ENCODE peak calls at places on chromosome 15, in seven cellular contexts. B is astrocyte of the spinal cord, U is AG10803, P is AG04450, Y is fibroblast of mammary gland, O is bronchial epithelial cell, T is brain microvascular endothelial cell. V is an unnamed sample.

GRCh38 chr15:44489464-44489863 is 47.5 kb upstream of the EIF3J start:
- DNase-seq in B (peak), U (peak), P (peak), Y (peak), O (peak), T (peak), V (peak)

GRCh38 chr15:33384307-33384706 is 73.5 kb downstream of the RYR3 start:
- DNase-seq in B (no peak), U (no peak), P (no peak), Y (no peak), O (no peak), T (no peak), V (no peak)

GRCh38 chr15:96416934-96417759 is 86.6 kb downstream of the NR2F2 start:
- DNase-seq in B (no peak), U (no peak), P (no peak), Y (peak), O (peak), T (no peak), V (no peak)

GRCh38 chr15:80918440-80918839 is 71.2 kb downstream of the MESD start:
- DNase-seq in B (no peak), U (no peak), P (no peak), Y (no peak), O (no peak), T (no peak), V (no peak)

GRCh38 chr15:58842713-58843396 is 71.8 kb downstream of the MINDY2 start:
- DNase-seq in B (no peak), U (no peak), P (no peak), Y (no peak), O (no peak), T (no peak), V (no peak)

GRCh38 chr15:92365079-92365478 is 28.6 kb upstream of the ST8SIA2 start:
- DNase-seq in B (peak), U (no peak), P (no peak), Y (peak), O (peak), T (peak), V (no peak)

GRCh38 chr15:93072011-93072410 is 17.0 kb downstream of the RGMA start:
- DNase-seq in B (peak), U (peak), P (no peak), Y (peak), O (no peak), T (peak), V (peak)

GRCh38 chr15:76368135-76368588 is 31.6 kb downstream of the ISL2 start:
- DNase-seq in B (no peak), U (peak), P (no peak), Y (no peak), O (peak), T (no peak), V (no peak)

GRCh38 chr15:96285715-96286367 is 44.7 kb upstream of the NR2F2 start:
- DNase-seq in B (no peak), U (no peak), P (no peak), Y (no peak), O (no peak), T (no peak), V (no peak)

GRCh38 chr15:91522609-91523332 is 330.7 kb upstream of the SLCO3A1 start:
- DNase-seq in B (peak), U (peak), P (peak), Y (peak), O (peak), T (no peak), V (no peak)

GRCh38 chr15:25287823-25288222 is 151.0 kb downstream of the UBE3A start:
- DNase-seq in B (no peak), U (no peak), P (no peak), Y (no peak), O (no peak), T (no peak), V (no peak)
- H3K4me3 ChIP-seq in B (no peak), U (no peak), P (no peak), Y (no peak), O (no peak), T (no peak), V (no peak)

GRCh38 chr15:39167114-39168058 is 413.5 kb upstream of the THBS1 start:
- DNase-seq in B (no peak), U (peak), P (no peak), Y (peak), O (no peak), T (no peak), V (no peak)

GRCh38 chr15:39172380-39173281 is 408.2 kb upstream of the THBS1 start:
- DNase-seq in B (peak), U (peak), P (no peak), Y (peak), O (peak), T (peak), V (no peak)

GRCh38 chr15:39174332-39174731 is 406.5 kb upstream of the THBS1 start:
- DNase-seq in B (no peak), U (no peak), P (no peak), Y (no peak), O (no peak), T (no peak), V (no peak)

GRCh38 chr15:39173426-39173825 is 407.5 kb upstream of the THBS1 start:
- DNase-seq in B (no peak), U (no peak), P (no peak), Y (no peak), O (no peak), T (no peak), V (no peak)

GRCh38 chr15:39171944-39172368 is 408.9 kb upstream of the THBS1 start:
- DNase-seq in B (peak), U (peak), P (peak), Y (peak), O (peak), T (peak), V (peak)
- TF ChIP-seq CTCF in B (peak), U (peak), P (peak), Y (peak), O (peak), T (peak), V (peak)

DNA sequence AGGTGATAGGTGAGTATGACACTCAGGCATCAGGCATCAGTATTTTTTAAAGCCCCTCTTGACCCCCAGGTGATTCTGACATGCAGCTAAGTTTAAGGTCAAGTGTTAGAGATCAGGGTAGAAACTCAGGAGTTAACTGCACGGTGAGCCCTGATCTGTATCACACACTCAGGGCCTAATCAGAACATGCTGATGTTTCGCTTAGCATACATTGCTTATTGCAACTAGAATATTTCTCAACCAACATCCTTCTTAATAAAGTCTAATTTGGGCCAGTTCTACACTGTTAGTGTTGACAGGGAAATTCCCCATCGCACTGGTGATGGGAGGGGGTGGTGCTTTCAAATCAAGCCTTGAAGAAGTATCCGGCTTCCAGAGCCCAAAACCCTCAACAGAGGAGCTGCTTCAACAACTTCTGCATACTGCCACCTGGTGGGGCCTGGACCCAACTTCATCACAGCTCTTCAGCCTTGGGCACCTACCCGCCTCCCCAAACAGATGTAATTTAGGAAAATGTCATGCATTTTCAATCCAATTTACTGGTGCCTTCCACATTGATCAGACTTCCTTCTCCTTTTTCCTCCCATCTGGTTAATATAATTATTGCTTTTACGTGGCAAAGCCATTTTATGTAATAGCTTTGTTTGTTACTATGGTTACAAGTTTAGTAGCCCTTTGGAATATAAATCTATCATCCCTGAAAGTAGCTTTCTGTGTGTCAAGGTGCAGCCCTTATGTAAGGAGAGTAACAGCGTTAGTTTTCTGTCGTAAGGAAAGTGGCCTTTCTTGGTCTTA is 312.2 kb downstream of the RORA start:
- DNase-seq in B (peak), U (peak), P (peak), Y (peak), O (peak), T (peak), V (peak)
- H3K4me3 ChIP-seq in B (no peak), U (peak), P (no peak), Y (no peak), O (no peak), T (no peak), V (no peak)

GRCh38 chr15:67064607-67065530 is 533 bp upstream of the SMAD3 start:
- DNase-seq in B (peak), U (no peak), P (no peak), Y (no peak), O (no peak), T (no peak), V (no peak)
- TF ChIP-seq CTCF in B (peak), U (no peak), P (peak), Y (no peak), O (no peak), T (no peak), V (no peak)

GRCh38 chr15:71275566-71276354 is 160.5 kb downstream of the THSD4 start:
- DNase-seq in B (no peak), U (no peak), P (no peak), Y (no peak), O (peak), T (no peak), V (no peak)

GRCh38 chr15:71272932-71273331 is 157.7 kb downstream of the THSD4 start:
- DNase-seq in B (peak), U (peak), P (peak), Y (peak), O (no peak), T (peak), V (no peak)

GRCh38 chr15:71273731-71274447 is 158.6 kb downstream of the THSD4 start:
- DNase-seq in B (no peak), U (peak), P (no peak), Y (peak), O (no peak), T (no peak), V (no peak)

GRCh38 chr15:71275098-71275497 is 159.8 kb downstream of the THSD4 start:
- DNase-seq in B (peak), U (peak), P (peak), Y (peak), O (peak), T (peak), V (no peak)

GRCh38 chr15:71274448-71274798 is 159.2 kb downstream of the THSD4 start:
- DNase-seq in B (no peak), U (no peak), P (no peak), Y (peak), O (no peak), T (no peak), V (no peak)
- H3K4me3 ChIP-seq in B (no peak), U (no peak), P (no peak), Y (no peak), O (no peak), T (no peak), V (no peak)

GRCh38 chr15:77528290-77528967 is 104.3 kb downstream of the LINGO1 start:
- DNase-seq in B (no peak), U (no peak), P (no peak), Y (no peak), O (no peak), T (no peak), V (no peak)
- TF ChIP-seq CTCF in B (no peak), U (no peak), P (no peak), Y (no peak), O (no peak), T (no peak), V (no peak)

DNA sequence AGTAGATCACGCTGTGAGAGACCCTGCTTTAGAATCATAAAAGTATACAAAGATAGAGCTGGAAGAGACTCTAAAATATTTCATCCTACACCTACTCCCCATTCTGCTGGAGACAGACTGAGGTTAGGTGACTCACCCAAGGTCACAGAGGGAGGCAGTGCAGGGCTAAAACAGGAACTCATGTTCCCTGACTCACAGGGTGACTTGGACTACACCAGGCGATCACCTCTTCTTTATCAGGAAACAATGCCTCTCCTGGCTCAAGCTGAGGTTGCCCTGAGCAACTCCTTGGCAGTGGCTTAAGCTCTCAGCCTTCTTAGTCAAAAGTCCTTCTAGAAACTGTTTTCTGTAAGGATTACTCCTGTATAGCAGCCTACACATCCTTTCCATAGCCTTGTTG is 26.4 kb upstream of the TNFAIP8L3 start:
- DNase-seq in B (peak), U (peak), P (peak), Y (peak), O (peak), T (peak), V (peak)
- H3K4me3 ChIP-seq in B (no peak), U (no peak), P (no peak), Y (no peak), O (no peak), T (no peak), V (no peak)

GRCh38 chr15:40367673-40368611 is 9.9 kb downstream of the DISP2 start:
- DNase-seq in B (peak), U (peak), P (peak), Y (peak), O (peak), T (peak), V (no peak)
- TF ChIP-seq CTCF in B (peak), U (peak), P (peak), Y (peak), O (peak), T (peak), V (peak)